ENCODE peak calls at places on chromosomes 3 and 15, in six cellular contexts. N is K562, O is A549, F is HepG2, H is NB4, A is GM12878. T is an unnamed sample.

GRCh38 chr3:190124067-190124466 is 3.4 kb upstream of the P3H2 start:
- DNase-seq in N (no peak), O (no peak), F (no peak), H (no peak), A (no peak), T (no peak)

GRCh38 chr15:74956648-74957300 is at the start of gene RPP25:
- DNase-seq in N (peak), O (peak), F (peak), H (peak), A (no peak), T (peak)

GRCh38 chr3:174775603-174776002 is 83.5 kb upstream of the NAALADL2 start:
- DNase-seq in N (no peak), O (no peak), F (no peak), H (no peak), A (no peak), T (peak)

GRCh38 chr3:148759425-148759824 is 61.7 kb downstream of the AGTR1 start:
- DNase-seq in N (no peak), O (no peak), F (no peak), H (no peak), A (no peak), T (no peak)

GRCh38 chr3:5275529-5275928 is 88.0 kb downstream of the EDEM1 start:
- DNase-seq in N (no peak), O (no peak), F (no peak), H (no peak), A (no peak), T (no peak)

GRCh38 chr3:134197681-134198261 is 52.9 kb downstream of the RYK start:
- DNase-seq in N (peak), O (peak), F (peak), H (peak), A (peak), T (peak)

GRCh38 chr3:187531831-187532230 is 138.4 kb downstream of the SST start:
- DNase-seq in N (no peak), O (no peak), F (no peak), H (no peak), A (no peak), T (no peak)

GRCh38 chr15:44058126-44058525 is 136.9 kb downstream of the FRMD5 start:
- DNase-seq in N (no peak), O (no peak), F (no peak), H (peak), A (no peak), T (no peak)

GRCh38 chr3:156751461-156752025 is 74.6 kb upstream of the LEKR1 start:
- DNase-seq in N (no peak), O (no peak), F (no peak), H (peak), A (no peak), T (peak)

GRCh38 chr3:50885491-50885890 is 210.8 kb downstream of the DOCK3 start:
- DNase-seq in N (no peak), O (no peak), F (peak), H (peak), A (no peak), T (no peak)

GRCh38 chr3:172034786-172035685 is 4.3 kb upstream of the FNDC3B start:
- DNase-seq in N (peak), O (peak), F (no peak), H (peak), A (no peak), T (no peak)

GRCh38 chr15:68808091-68808490 is 12.6 kb downstream of the ANP32A start:
- DNase-seq in N (no peak), O (no peak), F (no peak), H (no peak), A (no peak), T (no peak)

GRCh38 chr3:9809615-9810356 is at the start of gene TTLL3:
- DNase-seq in N (peak), O (peak), F (no peak), H (peak), A (no peak), T (peak)

GRCh38 chr3:113745273-113746068 is 578 bp downstream of the NAA50 start:
- DNase-seq in N (peak), O (peak), F (peak), H (peak), A (peak), T (peak)

GRCh38 chr15:28977377-28978010 is 91.7 kb downstream of the APBA2 start:
- DNase-seq in N (no peak), O (peak), F (no peak), H (no peak), A (no peak), T (peak)

GRCh38 chr15:20356444-20357138 is 185.0 kb downstream of the GOLGA6L6 start:
- DNase-seq in N (peak), O (peak), F (peak), H (peak), A (no peak), T (no peak)

GRCh38 chr3:171199473-171199829 is 172.9 kb upstream of the SLC2A2 start:
- DNase-seq in N (no peak), O (no peak), F (no peak), H (peak), A (no peak), T (no peak)

GRCh38 chr3:126852536-126852935 is 130.4 kb upstream of the PLXNA1 start:
- DNase-seq in N (no peak), O (no peak), F (no peak), H (no peak), A (no peak), T (no peak)

GRCh38 chr3:16136042-16136441 is 38.4 kb upstream of the GALNT15 start:
- DNase-seq in N (no peak), O (no peak), F (no peak), H (no peak), A (no peak), T (no peak)

GRCh38 chr3:47010050-47010712 is 30.7 kb downstream of the NBEAL2 start:
- DNase-seq in N (no peak), O (no peak), F (no peak), H (no peak), A (no peak), T (no peak)

GRCh38 chr3:25856902-25857518 is 67.1 kb downstream of the OXSM start:
- DNase-seq in N (peak), O (peak), F (peak), H (peak), A (no peak), T (peak)

GRCh38 chr3:24493951-24494615 is 567 bp downstream of the THRB start:
- DNase-seq in N (peak), O (peak), F (peak), H (no peak), A (no peak), T (peak)

GRCh38 chr3:31754575-31755278 is 222.0 kb downstream of the STT3B start:
- DNase-seq in N (no peak), O (no peak), F (no peak), H (no peak), A (peak), T (no peak)

GRCh38 chr3:115517457-115518050 is 105.8 kb upstream of the GAP43 start:
- DNase-seq in N (no peak), O (no peak), F (no peak), H (no peak), A (no peak), T (no peak)

GRCh38 chr3:154182322-154182922 is 61.2 kb downstream of the ARHGEF26 start:
- DNase-seq in N (no peak), O (no peak), F (no peak), H (no peak), A (no peak), T (no peak)

GRCh38 chr3:154182975-154183374 is 61.8 kb downstream of the ARHGEF26 start:
- DNase-seq in N (no peak), O (no peak), F (no peak), H (no peak), A (no peak), T (no peak)

GRCh38 chr3:154181127-154181691 is 60.0 kb downstream of the ARHGEF26 start:
- DNase-seq in N (no peak), O (no peak), F (no peak), H (no peak), A (no peak), T (no peak)

GRCh38 chr3:154188416-154188815 is 67.2 kb downstream of the ARHGEF26 start:
- DNase-seq in N (no peak), O (no peak), F (no peak), H (no peak), A (no peak), T (no peak)

DNA sequence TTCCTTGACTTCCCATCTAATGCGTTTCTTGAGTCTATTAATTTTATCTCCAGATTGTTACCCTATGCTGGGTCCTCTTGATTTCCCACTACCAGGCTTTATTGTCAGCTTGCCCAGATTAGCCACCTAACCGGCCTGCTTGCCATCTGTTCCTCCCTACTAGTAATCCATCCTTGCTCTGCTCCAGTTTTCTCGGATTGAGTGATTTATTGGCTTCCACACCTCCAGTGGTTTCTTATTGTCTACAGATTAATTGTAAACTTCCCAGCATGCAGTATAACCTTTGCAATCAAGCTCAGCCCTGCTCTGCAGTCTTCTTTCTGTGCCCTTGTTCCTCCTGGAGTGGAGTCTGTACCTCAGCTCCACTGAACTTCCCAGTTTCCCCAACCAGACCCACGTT is 63.4 kb downstream of the ARHGEF26 start:
- DNase-seq in N (no peak), O (no peak), F (no peak), H (no peak), A (no peak), T (no peak)
- TF ChIP-seq MYC in N (no peak), O (no peak), F (no peak), H (no peak), A (no peak), T (no peak)

GRCh38 chr3:142447308-142447851 is 457 bp downstream of the XRN1 start:
- DNase-seq in N (no peak), O (peak), F (peak), H (peak), A (no peak), T (peak)
- TF ChIP-seq MYC in N (no peak), O (no peak), F (no peak), H (no peak), A (no peak), T (no peak)

DNA sequence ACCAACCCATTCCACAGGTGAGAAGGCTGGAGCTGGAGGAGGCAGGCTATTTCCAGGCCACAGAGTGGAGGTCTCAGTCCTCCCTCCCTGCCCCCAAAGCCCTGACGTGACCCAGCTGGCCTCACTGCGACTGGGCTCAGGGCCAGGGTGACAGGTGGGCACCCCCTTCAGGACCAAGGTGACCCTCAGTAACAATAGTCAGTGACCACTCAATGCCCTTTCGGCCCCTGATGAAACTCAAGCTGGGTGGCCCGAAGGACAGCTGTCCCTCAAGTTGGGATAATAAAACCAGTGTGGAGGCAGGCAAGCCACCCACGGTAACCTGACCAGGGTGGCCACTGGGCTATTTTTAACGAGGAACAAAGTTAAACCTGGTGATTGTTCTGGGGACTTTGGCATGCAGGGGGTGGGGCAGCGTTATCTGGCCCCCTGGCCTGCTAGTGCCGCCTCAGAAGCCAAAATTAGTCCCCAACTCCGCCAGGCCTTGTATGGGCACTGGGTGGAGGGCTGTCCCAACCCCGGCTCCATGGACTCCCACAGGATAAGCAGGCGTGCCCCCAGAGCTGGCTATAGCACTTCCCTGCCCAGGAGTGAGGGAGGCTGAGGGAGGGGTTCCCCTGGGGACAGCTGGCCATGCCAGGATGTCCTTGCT is 1.1 kb downstream of the TNNC1 start:
- DNase-seq in N (no peak), O (no peak), F (peak), H (no peak), A (no peak), T (no peak)
- TF ChIP-seq MYC in N (no peak), O (no peak), F (peak), H (no peak), A (no peak), T (no peak)

DNA sequence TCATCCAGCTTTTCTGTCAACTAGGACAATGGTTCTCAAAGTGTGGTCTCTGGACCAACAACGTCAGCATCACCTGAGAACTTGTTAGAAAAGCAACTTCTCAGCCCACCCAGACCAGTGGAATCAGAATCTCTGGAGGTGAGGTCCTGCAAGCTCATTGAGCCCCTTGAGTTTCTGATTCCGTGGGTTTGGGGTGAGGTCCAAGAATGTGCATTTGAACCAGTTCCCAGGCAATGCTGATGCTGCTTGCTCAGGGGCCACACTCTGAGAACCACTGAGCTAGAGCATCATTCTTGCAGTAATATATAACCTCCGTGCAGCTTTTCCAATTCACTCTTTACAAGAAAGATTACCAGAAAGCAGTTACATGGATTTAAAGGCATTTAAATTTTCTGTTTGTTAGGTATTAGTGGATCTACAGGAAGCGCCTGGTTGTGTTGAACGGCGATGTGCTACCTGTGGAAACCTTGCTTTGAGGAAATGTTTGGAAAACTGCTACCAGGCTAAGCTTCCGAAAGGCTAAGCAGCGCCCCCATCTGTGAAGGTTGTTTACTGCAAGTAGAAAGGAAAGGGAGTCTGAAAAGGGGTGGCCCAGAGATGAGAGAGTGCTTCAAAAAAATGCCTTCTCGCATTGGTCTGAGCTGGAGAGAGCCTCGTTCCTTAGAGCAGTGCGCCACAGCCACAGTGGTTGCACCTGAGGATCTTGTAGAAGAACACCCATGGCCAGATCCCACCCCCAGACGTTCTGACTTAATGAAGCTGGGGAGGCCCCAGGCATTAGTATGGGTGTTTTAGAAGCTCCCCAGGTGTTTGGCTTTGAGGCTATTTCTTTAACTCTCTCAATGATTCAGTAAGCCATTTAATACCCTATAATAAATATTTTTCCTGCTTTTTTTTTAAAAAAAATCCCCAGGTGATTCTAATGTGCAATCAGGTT is 50.0 kb downstream of the RLBP1 start:
- DNase-seq in N (peak), O (peak), F (peak), H (peak), A (no peak), T (peak)
- TF ChIP-seq MYC in N (no peak), O (no peak), F (no peak), H (no peak), A (no peak), T (no peak)

GRCh38 chr15:94081829-94082228 is 149.5 kb upstream of the MCTP2 start:
- DNase-seq in N (no peak), O (no peak), F (no peak), H (no peak), A (no peak), T (no peak)
- TF ChIP-seq MYC in N (no peak), O (no peak), F (no peak), H (no peak), A (no peak), T (no peak)

DNA sequence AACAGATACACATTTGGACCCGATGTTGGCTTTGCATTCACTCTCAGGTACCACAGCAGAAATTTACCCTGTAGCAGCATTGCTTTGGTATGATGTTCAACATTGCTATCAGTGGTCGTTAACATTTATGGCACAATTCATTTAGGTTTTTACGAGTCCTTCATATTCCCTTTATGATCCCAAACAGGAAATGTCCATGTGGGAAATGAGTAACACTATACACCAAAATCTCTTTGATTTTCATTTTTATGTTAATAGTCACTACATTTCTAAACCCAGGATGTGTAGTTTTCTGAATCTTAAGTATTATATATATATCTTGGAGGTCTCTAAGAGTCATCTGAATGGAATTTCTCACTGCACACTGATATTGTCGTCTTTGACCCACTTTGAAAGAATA is 78.5 kb upstream of the RBMS3 start:
- DNase-seq in N (no peak), O (no peak), F (no peak), H (no peak), A (no peak), T (peak)
- TF ChIP-seq MYC in N (no peak), O (no peak), F (no peak), H (no peak), A (no peak), T (no peak)

T was measured in endothelial cell of umbilical vein.